ENCODE peak calls at places on chromosomes 1 and 21, in nine cellular contexts. One of them, this sample, is unnamed.
A peak's percentile ranks its signal among the peaks of the same experiment; 100 is the strongest.

GRCh38 chr21:29083306-29083705 is 9.9 kb upstream of the CCT8 start:
- DNase-seq in neuronal stem cell: no peak
- DNase-seq in mammary epithelial cell: no peak
- DNase-seq in GM23338: no peak
- DNase-seq in GM23248: no peak
- DNase-seq in Karpas-422: no peak
- DNase-seq in fibroblast of lung: no peak
- DNase-seq in PC-9: no peak
- DNase-seq in K562: no peak
- DNase-seq in this sample: no peak

GRCh38 chr1:20279507-20279906 is 11.2 kb upstream of the VWA5B1 start:
- DNase-seq in GM23248: peak; percentile 75
- DNase-seq in mammary epithelial cell: peak; percentile 78
- DNase-seq in GM23338: no peak
- DNase-seq in fibroblast of lung: peak; percentile 89
- DNase-seq in K562: no peak
- DNase-seq in Karpas-422: no peak
- DNase-seq in neuronal stem cell: no peak
- DNase-seq in PC-9: peak; percentile 89
- DNase-seq in this sample: peak; percentile 86

GRCh38 chr21:27134513-27134912 is 167.6 kb upstream of the ADAMTS5 start:
- DNase-seq in GM23248: no peak
- DNase-seq in fibroblast of lung: peak; percentile 2
- DNase-seq in GM23338: no peak
- DNase-seq in neuronal stem cell: no peak
- DNase-seq in K562: no peak
- DNase-seq in mammary epithelial cell: peak; percentile 2
- DNase-seq in Karpas-422: no peak
- DNase-seq in PC-9: no peak
- DNase-seq in this sample: no peak

GRCh38 chr1:234696986-234697385 is 87.0 kb upstream of the IRF2BP2 start:
- DNase-seq in Karpas-422: no peak
- DNase-seq in GM23248: no peak
- DNase-seq in K562: no peak
- DNase-seq in fibroblast of lung: peak; percentile 80
- DNase-seq in neuronal stem cell: no peak
- DNase-seq in GM23338: no peak
- DNase-seq in mammary epithelial cell: no peak
- DNase-seq in PC-9: no peak
- DNase-seq in this sample: no peak

GRCh38 chr1:15492572-15492971 is 16.7 kb downstream of the CELA2B start:
- DNase-seq in PC-9: no peak
- DNase-seq in GM23338: no peak
- DNase-seq in fibroblast of lung: no peak
- DNase-seq in neuronal stem cell: no peak
- DNase-seq in mammary epithelial cell: no peak
- DNase-seq in Karpas-422: no peak
- DNase-seq in K562: no peak
- DNase-seq in GM23248: no peak
- DNase-seq in this sample: no peak

GRCh38 chr1:8127201-8127641 is 101.1 kb upstream of the ERRFI1 start:
- DNase-seq in mammary epithelial cell: no peak
- DNase-seq in fibroblast of lung: no peak
- DNase-seq in GM23248: no peak
- DNase-seq in Karpas-422: no peak
- DNase-seq in K562: no peak
- DNase-seq in GM23338: no peak
- DNase-seq in PC-9: peak; percentile 59
- DNase-seq in neuronal stem cell: no peak
- DNase-seq in this sample: peak; percentile 86

GRCh38 chr1:201023517-201023902 is at the start of gene KIF21B:
- DNase-seq in GM23248: peak; percentile 66
- DNase-seq in GM23338: peak; percentile 96
- DNase-seq in K562: peak; percentile 99
- DNase-seq in Karpas-422: peak; percentile 88
- DNase-seq in neuronal stem cell: peak; percentile 87
- DNase-seq in mammary epithelial cell: peak; percentile 43
- DNase-seq in fibroblast of lung: peak; percentile 50
- DNase-seq in PC-9: peak; percentile 36
- DNase-seq in this sample: peak; percentile 98

GRCh38 chr1:35605071-35605881 is 32.2 kb downstream of the TFAP2E start:
- DNase-seq in GM23248: no peak
- DNase-seq in Karpas-422: no peak
- DNase-seq in neuronal stem cell: no peak
- DNase-seq in PC-9: no peak
- DNase-seq in GM23338: no peak
- DNase-seq in K562: no peak
- DNase-seq in fibroblast of lung: peak; percentile 35
- DNase-seq in mammary epithelial cell: no peak
- DNase-seq in this sample: no peak

GRCh38 chr21:17848228-17848627 is 29.1 kb upstream of the C21orf91 start:
- DNase-seq in PC-9: no peak
- DNase-seq in GM23248: peak; percentile 95
- DNase-seq in neuronal stem cell: no peak
- DNase-seq in mammary epithelial cell: peak; percentile 89
- DNase-seq in Karpas-422: no peak
- DNase-seq in K562: no peak
- DNase-seq in fibroblast of lung: peak; percentile 97
- DNase-seq in GM23338: no peak
- DNase-seq in this sample: peak; percentile 93

GRCh38 chr1:29433830-29434229 is 197.5 kb downstream of the PTPRU start:
- DNase-seq in mammary epithelial cell: no peak
- DNase-seq in GM23248: no peak
- DNase-seq in PC-9: no peak
- DNase-seq in Karpas-422: no peak
- DNase-seq in GM23338: no peak
- DNase-seq in fibroblast of lung: no peak
- DNase-seq in K562: no peak
- DNase-seq in neuronal stem cell: no peak
- DNase-seq in this sample: no peak

GRCh38 chr1:224430511-224431113 is 4.0 kb downstream of the WDR26 start:
- DNase-seq in GM23248: peak; percentile 86
- DNase-seq in Karpas-422: peak; percentile 61
- DNase-seq in K562: peak; percentile 36
- DNase-seq in PC-9: peak; percentile 43
- DNase-seq in neuronal stem cell: no peak
- DNase-seq in fibroblast of lung: peak; percentile 72
- DNase-seq in mammary epithelial cell: peak; percentile 62
- DNase-seq in GM23338: no peak
- DNase-seq in this sample: peak; percentile 66

GRCh38 chr21:18155508-18156193 is 89.0 kb upstream of the CHODL start:
- DNase-seq in PC-9: no peak
- DNase-seq in Karpas-422: no peak
- DNase-seq in GM23248: no peak
- DNase-seq in K562: no peak
- DNase-seq in neuronal stem cell: peak; percentile 26
- DNase-seq in GM23338: peak; percentile 80
- DNase-seq in mammary epithelial cell: no peak
- DNase-seq in fibroblast of lung: peak; percentile 36
- DNase-seq in this sample: no peak

GRCh38 chr1:60073605-60074278 is at the start of gene C1orf87:
- DNase-seq in mammary epithelial cell: no peak
- DNase-seq in Karpas-422: no peak
- DNase-seq in fibroblast of lung: no peak
- DNase-seq in PC-9: no peak
- DNase-seq in GM23248: no peak
- DNase-seq in neuronal stem cell: peak; percentile 11
- DNase-seq in K562: peak; percentile 26
- DNase-seq in GM23338: peak; percentile 83
- DNase-seq in this sample: no peak

GRCh38 chr1:29200905-29201594 is 19.4 kb upstream of the SRSF4 start:
- DNase-seq in Karpas-422: no peak
- DNase-seq in mammary epithelial cell: no peak
- DNase-seq in neuronal stem cell: no peak
- DNase-seq in PC-9: no peak
- DNase-seq in K562: no peak
- DNase-seq in GM23248: peak; percentile 23
- DNase-seq in GM23338: no peak
- DNase-seq in fibroblast of lung: no peak
- DNase-seq in this sample: no peak

GRCh38 chr1:6459850-6460265 is 6.1 kb downstream of the TNFRSF25 start:
- DNase-seq in K562: peak; percentile 50
- DNase-seq in Karpas-422: no peak
- DNase-seq in GM23338: no peak
- DNase-seq in fibroblast of lung: no peak
- DNase-seq in PC-9: no peak
- DNase-seq in mammary epithelial cell: no peak
- DNase-seq in GM23248: no peak
- DNase-seq in neuronal stem cell: no peak
- DNase-seq in this sample: no peak

GRCh38 chr21:35563885-35564451 is 496.4 kb downstream of the SETD4 start:
- DNase-seq in PC-9: no peak
- DNase-seq in mammary epithelial cell: no peak
- DNase-seq in K562: no peak
- DNase-seq in neuronal stem cell: no peak
- DNase-seq in GM23248: peak; percentile 94
- DNase-seq in fibroblast of lung: peak; percentile 98
- DNase-seq in GM23338: no peak
- DNase-seq in Karpas-422: no peak
- DNase-seq in this sample: peak; percentile 80

GRCh38 chr21:35562876-35563275 is 497.4 kb downstream of the SETD4 start:
- DNase-seq in K562: no peak
- DNase-seq in neuronal stem cell: no peak
- DNase-seq in Karpas-422: no peak
- DNase-seq in mammary epithelial cell: no peak
- DNase-seq in GM23338: no peak
- DNase-seq in PC-9: no peak
- DNase-seq in fibroblast of lung: no peak
- DNase-seq in GM23248: no peak
- DNase-seq in this sample: no peak

GRCh38 chr21:35561076-35561475 is 499.2 kb downstream of the SETD4 start:
- DNase-seq in Karpas-422: no peak
- DNase-seq in fibroblast of lung: peak; percentile 36
- DNase-seq in neuronal stem cell: no peak
- DNase-seq in GM23248: no peak
- DNase-seq in K562: no peak
- DNase-seq in GM23338: no peak
- DNase-seq in PC-9: no peak
- DNase-seq in mammary epithelial cell: no peak
- DNase-seq in this sample: no peak

GRCh38 chr21:35566874-35567273 is 493.5 kb downstream of the SETD4 start:
- DNase-seq in GM23338: no peak
- DNase-seq in K562: no peak
- DNase-seq in fibroblast of lung: no peak
- DNase-seq in PC-9: no peak
- DNase-seq in mammary epithelial cell: no peak
- DNase-seq in GM23248: no peak
- DNase-seq in Karpas-422: no peak
- DNase-seq in neuronal stem cell: no peak
- DNase-seq in this sample: no peak

DNA sequence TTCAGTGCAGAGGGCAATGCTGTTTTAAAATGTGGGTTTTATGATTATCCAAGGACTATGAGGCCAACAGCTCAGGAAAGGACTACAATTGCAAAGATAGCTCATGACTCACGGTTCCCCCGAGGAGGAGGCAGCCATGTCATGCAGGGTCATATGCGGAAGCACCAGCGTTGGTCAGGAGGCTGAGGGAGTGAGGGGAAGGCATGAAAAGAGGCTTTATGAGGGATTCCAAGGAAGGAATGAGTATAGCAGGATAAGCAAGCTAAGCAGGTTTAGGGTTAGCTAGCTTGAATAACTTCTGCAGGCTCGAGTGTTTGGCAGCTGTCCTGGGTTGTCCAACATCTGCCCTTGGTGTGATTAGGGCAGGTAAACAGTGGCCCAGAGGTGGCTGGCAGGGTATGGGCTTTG is 495.1 kb downstream of the SETD4 start:
- DNase-seq in K562: no peak
- DNase-seq in fibroblast of lung: peak; percentile 93
- DNase-seq in GM23338: no peak
- DNase-seq in GM23248: peak; percentile 94
- DNase-seq in neuronal stem cell: no peak
- DNase-seq in PC-9: peak; percentile 92
- DNase-seq in Karpas-422: no peak
- DNase-seq in mammary epithelial cell: peak; percentile 39
- DNase-seq in this sample: peak; percentile 78
- H3K4me3 ChIP-seq in K562: no peak overlapping the region
- H3K4me3 ChIP-seq in fibroblast of lung: no peak overlapping the region
- H3K4me3 ChIP-seq in GM23338: no peak overlapping the region
- H3K4me3 ChIP-seq in GM23248: peak overlapping the region; percentile 12
- H3K4me3 ChIP-seq in neuronal stem cell: no peak overlapping the region
- H3K4me3 ChIP-seq in PC-9: no peak overlapping the region
- H3K4me3 ChIP-seq in Karpas-422: no peak overlapping the region
- H3K4me3 ChIP-seq in mammary epithelial cell: no peak overlapping the region
- H3K4me3 ChIP-seq in this sample: no peak overlapping the region

GRCh38 chr1:10456661-10457060 is 6.8 kb downstream of the CORT start:
- DNase-seq in Karpas-422: no peak
- DNase-seq in neuronal stem cell: no peak
- DNase-seq in mammary epithelial cell: peak; percentile 63
- DNase-seq in K562: no peak
- DNase-seq in fibroblast of lung: no peak
- DNase-seq in GM23338: no peak
- DNase-seq in GM23248: no peak
- DNase-seq in PC-9: no peak
- DNase-seq in this sample: no peak
- H2AFZ ChIP-seq in Karpas-422: no peak overlapping the region
- H2AFZ ChIP-seq in neuronal stem cell: no peak overlapping the region
- H2AFZ ChIP-seq in mammary epithelial cell: peak overlapping the region; percentile 29
- H2AFZ ChIP-seq in K562: no peak overlapping the region
- H2AFZ ChIP-seq in fibroblast of lung: no peak overlapping the region
- H2AFZ ChIP-seq in GM23338: no peak overlapping the region
- H2AFZ ChIP-seq in GM23248: no peak overlapping the region
- H2AFZ ChIP-seq in PC-9: no peak overlapping the region
- H2AFZ ChIP-seq in this sample: no peak overlapping the region

DNA sequence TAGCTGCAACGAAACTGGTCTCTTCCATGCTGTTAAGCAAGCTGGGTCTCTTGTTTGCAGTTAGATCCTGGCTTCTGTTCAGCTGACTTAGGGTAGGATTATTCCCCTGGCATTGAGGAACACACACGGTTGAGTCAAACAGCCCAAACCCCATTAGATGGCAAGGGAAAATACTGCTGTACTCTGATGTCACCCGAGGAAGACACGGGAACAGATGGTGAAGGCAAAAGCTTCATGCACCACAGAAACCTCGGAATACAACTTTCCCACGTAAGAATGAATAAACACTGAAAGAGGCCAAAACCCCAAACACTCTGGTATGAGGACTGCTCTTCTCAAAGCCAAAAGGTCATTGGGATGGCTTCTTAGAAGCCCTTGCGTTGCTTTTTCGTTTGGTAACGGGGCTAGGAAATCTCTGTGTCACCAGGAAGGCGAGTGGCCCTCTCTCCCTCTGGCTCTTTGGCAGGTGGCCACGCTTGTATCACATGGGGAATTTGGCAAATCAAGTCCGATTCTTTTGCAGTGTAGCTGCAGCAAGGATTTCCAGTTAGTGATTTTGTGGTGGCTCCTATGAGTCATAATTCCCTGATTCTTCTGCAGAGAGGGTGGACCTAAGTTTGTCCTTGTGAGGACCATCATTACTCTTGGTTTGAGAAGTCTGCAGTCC is 16.7 kb upstream of the LYST start:
- DNase-seq in GM23338: no peak
- DNase-seq in neuronal stem cell: no peak
- DNase-seq in PC-9: peak; percentile 89
- DNase-seq in K562: no peak
- DNase-seq in fibroblast of lung: peak; percentile 97
- DNase-seq in Karpas-422: peak; percentile 29
- DNase-seq in GM23248: peak; percentile 98
- DNase-seq in mammary epithelial cell: peak; percentile 83
- DNase-seq in this sample: peak; percentile 91
- H3K4me3 ChIP-seq in GM23338: no peak overlapping the region
- H3K4me3 ChIP-seq in neuronal stem cell: no peak overlapping the region
- H3K4me3 ChIP-seq in PC-9: peak overlapping the region; percentile 13
- H3K4me3 ChIP-seq in K562: no peak overlapping the region
- H3K4me3 ChIP-seq in fibroblast of lung: no peak overlapping the region
- H3K4me3 ChIP-seq in Karpas-422: no peak overlapping the region
- H3K4me3 ChIP-seq in GM23248: peak overlapping the region; percentile 53
- H3K4me3 ChIP-seq in mammary epithelial cell: no peak overlapping the region
- H3K4me3 ChIP-seq in this sample: peak overlapping the region; percentile 53

GRCh38 chr1:45403298-45404079 is 63.2 kb upstream of the MUTYH start:
- DNase-seq in PC-9: no peak
- DNase-seq in mammary epithelial cell: peak; percentile 67
- DNase-seq in K562: no peak
- DNase-seq in neuronal stem cell: no peak
- DNase-seq in Karpas-422: no peak
- DNase-seq in fibroblast of lung: no peak
- DNase-seq in GM23338: no peak
- DNase-seq in GM23248: no peak
- DNase-seq in this sample: peak; percentile 6
- H2AFZ ChIP-seq in PC-9: no peak overlapping the region
- H2AFZ ChIP-seq in mammary epithelial cell: peak overlapping the region; percentile 74
- H2AFZ ChIP-seq in K562: peak overlapping the region; percentile 5
- H2AFZ ChIP-seq in neuronal stem cell: peak overlapping the region; percentile 12
- H2AFZ ChIP-seq in Karpas-422: peak overlapping the region; percentile 75
- H2AFZ ChIP-seq in fibroblast of lung: no peak overlapping the region
- H2AFZ ChIP-seq in GM23338: no peak overlapping the region
- H2AFZ ChIP-seq in GM23248: no peak overlapping the region
- H2AFZ ChIP-seq in this sample: no peak overlapping the region